ENCODE peak calls at places on chromosome 5, in six cellular contexts. H is SK-N-SH, I is GM12878, L is HCT116, S is H1, E is K562. F is an unnamed sample.

GRCh38 chr5:150335778-150336177 is 21.7 kb upstream of the TCOF1 start:
- DNase-seq in E (no peak), H (no peak), S (no peak), I (no peak), L (no peak), F (no peak)

GRCh38 chr5:76383126-76383825 is 19.8 kb upstream of the IQGAP2 start:
- DNase-seq in L (no peak), H (no peak), S (no peak), E (no peak), I (no peak), F (no peak)

GRCh38 chr5:157602505-157602904 is 26.9 kb upstream of the ADAM19 start:
- DNase-seq in H (no peak), I (no peak), L (no peak), S (no peak), E (no peak), F (no peak)

GRCh38 chr5:73066466-73066865 is 53.9 kb upstream of the TMEM171 start:
- DNase-seq in H (no peak), S (no peak), I (no peak), L (no peak), E (no peak), F (no peak)

GRCh38 chr5:163649522-163649921 is 144.1 kb downstream of the MAT2B start:
- DNase-seq in S (no peak), H (no peak), E (no peak), I (no peak), L (peak), F (no peak)

GRCh38 chr5:11912-12311 is 80.1 kb upstream of the PLEKHG4B start:
- DNase-seq in I (no peak), H (no peak), E (no peak), L (no peak), S (no peak), F (no peak)

GRCh38 chr5:54455413-54456157 is at the start of gene HSPB3:
- DNase-seq in I (no peak), L (no peak), S (no peak), H (no peak), E (no peak), F (no peak)

GRCh38 chr5:68315679-68316271 is 100.2 kb downstream of the PIK3R1 start:
- DNase-seq in L (no peak), H (no peak), E (no peak), I (peak), S (no peak), F (peak)

GRCh38 chr5:116415182-116415581 is 159.4 kb downstream of the SEMA6A start:
- DNase-seq in I (no peak), S (no peak), H (no peak), L (no peak), E (no peak), F (no peak)

GRCh38 chr5:38151878-38152277 is 106.5 kb upstream of the EGFLAM start:
- DNase-seq in H (no peak), E (no peak), S (no peak), I (no peak), L (no peak), F (no peak)

GRCh38 chr5:139926797-139927503 is 116.1 kb downstream of the NRG2 start:
- DNase-seq in I (no peak), H (no peak), S (no peak), E (no peak), L (no peak), F (no peak)

GRCh38 chr5:74624501-74624900 is 16.0 kb downstream of the ENC1 start:
- DNase-seq in L (no peak), I (no peak), H (no peak), E (no peak), S (no peak), F (no peak)

GRCh38 chr5:109409061-109409843 is 522 bp downstream of the PJA2 start:
- DNase-seq in E (peak), H (peak), I (peak), S (no peak), L (peak), F (peak)

GRCh38 chr5:39080597-39081204 is 6.5 kb upstream of the RICTOR start:
- DNase-seq in E (peak), I (no peak), S (no peak), L (peak), H (peak), F (peak)

GRCh38 chr5:72608297-72608696 is 101.1 kb upstream of the ZNF366 start:
- DNase-seq in H (peak), S (no peak), E (no peak), L (no peak), I (no peak), F (no peak)

GRCh38 chr5:142206801-142207200 is 98.2 kb downstream of the NDFIP1 start:
- DNase-seq in H (no peak), I (no peak), S (no peak), E (no peak), L (peak), F (no peak)

GRCh38 chr5:168530751-168531150 is 1.6 kb downstream of the FBLL1 start:
- DNase-seq in I (no peak), E (no peak), S (no peak), L (no peak), H (no peak), F (no peak)

GRCh38 chr5:57532513-57533497 is 50.2 kb upstream of the ACTBL2 start:
- DNase-seq in L (no peak), E (no peak), S (no peak), I (no peak), H (no peak), F (no peak)

GRCh38 chr5:97536683-97537082 is 353.6 kb upstream of the RIOK2 start:
- DNase-seq in H (no peak), S (no peak), E (no peak), I (no peak), L (no peak), F (no peak)

GRCh38 chr5:175746851-175747250 is 89.0 kb downstream of the HRH2 start:
- DNase-seq in E (peak), H (peak), L (peak), I (no peak), S (no peak), F (peak)

GRCh38 chr5:173946353-173946752 is 42.6 kb upstream of the C5orf47 start:
- DNase-seq in E (no peak), I (no peak), L (no peak), S (no peak), H (no peak), F (no peak)
- TF ChIP-seq JUND in E (no peak), I (no peak), L (no peak), S (no peak), H (no peak), F (no peak)

GRCh38 chr5:25568989-25569625 is 924.3 kb upstream of the CDH10 start:
- DNase-seq in I (no peak), L (no peak), H (peak), E (peak), S (no peak), F (no peak)
- TF ChIP-seq JUND in I (no peak), L (no peak), H (no peak), E (no peak), S (no peak), F (no peak)

GRCh38 chr5:173474881-173475287 is 141.6 kb downstream of the BOD1 start:
- DNase-seq in H (no peak), I (no peak), L (no peak), S (no peak), E (no peak), F (peak)

GRCh38 chr5:173473293-173473692 is 143.2 kb downstream of the BOD1 start:
- DNase-seq in I (no peak), S (no peak), L (no peak), E (no peak), H (no peak), F (peak)

GRCh38 chr5:173468821-173469251 is 140.6 kb upstream of the STC2 start:
- DNase-seq in I (no peak), E (no peak), H (no peak), L (no peak), S (no peak), F (no peak)

GRCh38 chr5:173472784-173473278 is 143.6 kb downstream of the BOD1 start:
- DNase-seq in S (no peak), E (no peak), I (no peak), H (no peak), L (no peak), F (peak)

DNA sequence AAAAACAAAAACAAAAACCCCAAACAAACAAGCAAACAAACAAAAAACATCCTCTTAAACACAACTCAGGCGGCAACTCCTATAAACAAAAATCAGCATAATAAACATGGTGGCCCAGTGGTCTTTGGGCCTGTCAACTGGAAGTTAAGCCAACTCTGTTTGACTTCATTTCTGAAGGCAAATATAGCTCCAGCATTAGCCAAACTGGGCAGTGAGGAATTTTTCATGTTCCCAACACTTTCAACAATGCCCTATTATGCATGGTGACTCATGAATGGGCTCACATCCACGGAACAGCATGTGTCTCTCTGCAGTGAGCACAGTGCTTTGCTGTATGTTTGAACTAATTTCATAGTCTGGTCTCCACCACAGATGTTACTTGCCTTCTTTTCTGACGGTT is 143.9 kb upstream of the STC2 start:
- DNase-seq in L (peak), E (no peak), I (no peak), H (no peak), S (no peak), F (no peak)
- TF ChIP-seq JUND in L (peak), E (no peak), I (no peak), H (peak), S (no peak), F (no peak)

DNA sequence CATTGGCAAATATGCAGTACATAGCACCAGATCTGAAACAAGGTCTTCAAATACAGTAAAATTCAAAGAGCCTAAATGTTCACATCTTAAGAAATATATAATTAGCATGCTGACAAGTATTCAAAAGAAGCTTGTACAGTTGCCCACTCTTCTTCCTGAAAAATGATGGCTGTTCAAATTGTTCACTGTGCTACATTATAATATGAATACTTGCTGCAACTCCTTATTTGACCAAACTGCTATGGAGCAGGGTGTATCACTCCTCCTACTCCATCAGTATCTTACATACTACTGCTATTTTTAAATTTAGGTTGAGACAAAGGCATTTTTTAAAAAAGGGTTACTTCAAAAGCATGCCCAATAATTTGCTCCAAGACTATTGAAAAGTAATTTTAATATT is 39.3 kb downstream of the RNF145 start:
- DNase-seq in L (no peak), I (no peak), E (no peak), H (no peak), S (no peak), F (no peak)
- TF ChIP-seq JUND in L (no peak), I (no peak), E (no peak), H (no peak), S (no peak), F (no peak)

GRCh38 chr5:170293273-170293672 is 4.3 kb downstream of the LCP2 start:
- DNase-seq in L (no peak), H (no peak), I (peak), S (no peak), E (no peak), F (no peak)
- TF ChIP-seq JUND in L (no peak), H (no peak), I (no peak), S (no peak), E (no peak), F (no peak)

DNA sequence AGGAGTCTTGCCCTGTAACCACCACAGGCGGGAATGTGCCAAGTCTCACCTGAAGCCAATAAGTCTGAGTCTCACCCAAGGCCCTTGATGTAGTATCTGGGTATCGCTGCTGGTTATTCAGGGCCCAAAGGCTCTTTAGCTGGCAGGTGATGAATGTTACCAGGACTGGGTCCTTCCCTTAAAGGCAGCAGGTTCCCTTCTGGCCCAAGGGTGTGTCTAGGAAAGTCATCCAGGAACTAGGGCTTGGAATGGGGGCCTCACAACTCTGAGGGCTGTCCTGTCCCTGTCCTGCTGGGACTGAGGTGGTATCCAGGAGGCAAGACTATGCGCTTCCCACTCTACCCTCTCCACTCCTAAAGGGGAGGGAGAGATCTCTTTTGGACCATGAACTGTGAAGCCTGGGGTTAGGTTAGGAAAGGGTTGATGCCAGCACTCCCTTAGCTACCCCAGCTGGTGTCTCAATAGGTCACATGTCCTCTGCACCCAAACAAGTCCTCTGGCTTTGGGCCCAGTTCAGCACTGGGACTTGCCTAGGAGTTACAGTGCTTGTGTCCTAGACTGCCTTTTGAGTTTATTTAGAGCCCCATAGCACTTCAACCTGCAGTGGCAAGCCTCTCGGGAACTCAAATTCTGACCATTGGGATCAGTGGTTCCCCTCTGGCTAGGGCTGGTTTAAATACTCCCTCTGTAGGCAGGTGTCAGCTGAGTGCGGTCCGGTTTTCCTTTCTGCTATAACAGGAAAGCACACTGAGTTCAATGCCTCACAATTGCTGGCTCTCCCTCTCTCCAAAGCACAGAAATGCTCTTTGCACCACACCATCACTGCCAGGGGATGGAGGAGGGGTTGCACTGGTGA is 22.5 kb upstream of the RANBP3L start:
- DNase-seq in L (no peak), H (no peak), E (no peak), I (no peak), S (no peak), F (peak)
- TF ChIP-seq JUND in L (no peak), H (no peak), E (no peak), I (no peak), S (no peak), F (no peak)

DNA sequence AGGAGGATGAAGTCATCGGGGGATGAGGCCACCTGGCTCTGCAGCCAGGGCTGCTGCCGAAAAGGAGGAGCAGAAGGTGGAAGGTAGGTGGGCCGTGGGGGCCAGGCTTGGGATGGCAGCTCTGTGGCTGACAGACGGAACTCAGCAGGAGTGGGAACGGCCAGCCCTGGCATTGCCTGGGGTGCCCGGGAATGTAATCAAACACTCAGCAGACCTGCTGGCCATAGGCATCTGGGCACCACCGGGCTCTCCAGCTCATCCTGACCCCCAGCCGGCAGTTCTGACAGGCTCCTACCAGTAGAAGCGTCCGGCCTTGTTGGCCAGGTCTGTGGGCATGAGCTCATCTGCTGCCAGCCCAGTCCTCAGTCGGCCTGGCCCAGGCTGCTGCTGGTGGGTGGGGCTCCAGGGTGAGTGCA is 4.3 kb upstream of the FAT2 start:
- DNase-seq in S (no peak), E (no peak), L (no peak), I (no peak), H (no peak), F (no peak)
- TF ChIP-seq JUND in S (no peak), E (no peak), L (no peak), I (no peak), H (no peak), F (no peak)

DNA sequence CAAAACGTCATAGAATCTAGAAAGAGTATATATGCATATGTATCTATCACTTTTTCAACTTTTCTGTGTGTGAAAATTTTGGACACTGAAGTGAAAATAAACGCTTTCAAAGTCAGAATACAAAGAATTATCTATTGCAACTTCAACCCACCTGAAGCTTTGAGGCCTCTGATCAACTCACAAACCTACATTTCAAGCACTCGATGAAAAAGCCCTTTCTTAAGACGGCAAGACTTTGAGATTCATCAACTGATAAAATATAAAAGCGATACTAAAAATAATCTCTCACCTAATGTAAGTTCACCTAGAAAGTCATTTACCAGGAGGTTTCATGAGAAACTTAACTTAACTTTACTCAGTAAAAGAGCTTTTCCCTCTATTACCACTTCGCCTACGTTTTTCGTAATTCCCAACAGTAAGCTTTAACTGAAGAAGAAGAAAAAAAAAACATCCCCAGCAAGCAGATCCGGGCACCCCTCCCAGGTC is 1.2 kb downstream of the GOLPH3 start:
- DNase-seq in S (no peak), H (no peak), E (no peak), L (no peak), I (no peak), F (no peak)
- TF ChIP-seq JUND in S (no peak), H (no peak), E (no peak), L (no peak), I (no peak), F (no peak)

GRCh38 chr5:156393980-156394379 is 67.0 kb downstream of the SGCD start:
- DNase-seq in E (no peak), S (no peak), H (no peak), I (no peak), L (no peak), F (no peak)

GRCh38 chr5:156396830-156397081 is 69.8 kb downstream of the SGCD start:
- DNase-seq in L (no peak), H (no peak), I (no peak), S (no peak), E (no peak), F (no peak)

GRCh38 chr5:156394642-156395393 is 67.9 kb downstream of the SGCD start:
- DNase-seq in I (no peak), S (no peak), H (no peak), L (no peak), E (no peak), F (no peak)

GRCh38 chr5:156399323-156399722 is 72.4 kb downstream of the SGCD start:
- DNase-seq in E (no peak), I (no peak), H (no peak), L (no peak), S (no peak), F (no peak)

GRCh38 chr5:156396063-156396829 is 69.3 kb downstream of the SGCD start:
- DNase-seq in E (no peak), H (no peak), I (no peak), S (no peak), L (no peak), F (no peak)
- TF ChIP-seq JUND in E (no peak), H (no peak), I (no peak), S (no peak), L (no peak), F (no peak)